ENCODE peak calls at places on chromosomes 12 and 14, in seven cellular contexts. A, Z, M, K, R, Q and U are unnamed samples.

GRCh38 chr14:101173698-101174521 is 270.4 kb upstream of the RTL1 start:
- DNase-seq in A (no peak), R (no peak), K (no peak), Z (no peak), M (no peak), Q (no peak), U (no peak)

GRCh38 chr12:19431407-19432308 is 7.6 kb upstream of the AEBP2 start:
- DNase-seq in R (no peak), M (peak; percentile 90), K (no peak), A (no peak), Z (no peak), Q (no peak), U (no peak)

GRCh38 chr12:9065607-9065856 is 50.2 kb downstream of the A2M start:
- DNase-seq in R (no peak), Z (no peak), K (no peak), M (no peak), Q (no peak), A (no peak), U (no peak)

GRCh38 chr14:24353551-24354529 is 14.0 kb upstream of the RIPK3 start:
- DNase-seq in Z (no peak), R (peak; percentile 67), M (peak; percentile 79), Q (no peak), A (no peak), K (no peak), U (no peak)

GRCh38 chr14:77151918-77152588 is 10.5 kb upstream of the ZDHHC22 start:
- DNase-seq in M (peak; percentile 20), A (no peak), Z (no peak), K (no peak), R (no peak), Q (peak; percentile 28), U (no peak)

GRCh38 chr14:69779088-69779487 is 12.1 kb downstream of the SRSF5 start:
- DNase-seq in A (no peak), Z (no peak), K (no peak), Q (no peak), M (no peak), R (no peak), U (no peak)

GRCh38 chr14:22653012-22653621 is 9.0 kb upstream of the OR6J1 start:
- DNase-seq in M (peak; percentile 67), Z (no peak), K (peak; percentile 85), Q (peak; percentile 73), A (peak; percentile 79), R (peak; percentile 83), U (peak; percentile 66)

GRCh38 chr14:79044894-79045624 is 874.9 kb downstream of the NRXN3 start:
- DNase-seq in K (peak; percentile 6), Q (no peak), A (peak; percentile 17), Z (no peak), M (peak; percentile 98), R (peak; percentile 20), U (no peak)

GRCh38 chr14:70361893-70362292 is 2.4 kb upstream of the COX16 start:
- DNase-seq in A (no peak), M (no peak), R (no peak), K (no peak), Z (no peak), Q (no peak), U (no peak)

GRCh38 chr14:87252103-87252502 is 740.9 kb downstream of the GALC start:
- DNase-seq in R (no peak), M (no peak), A (peak; percentile 13), K (no peak), Z (no peak), Q (no peak), U (no peak)

GRCh38 chr14:71123579-71124135 is 216.4 kb downstream of the PCNX1 start:
- DNase-seq in Z (no peak), Q (no peak), R (no peak), M (no peak), A (no peak), K (no peak), U (no peak)

GRCh38 chr12:81347404-81347803 is 269.5 kb downstream of the ACSS3 start:
- DNase-seq in Q (no peak), K (no peak), Z (no peak), A (no peak), R (no peak), M (no peak), U (no peak)

GRCh38 chr12:89417246-89417977 is 65.1 kb upstream of the DUSP6 start:
- DNase-seq in A (no peak), M (peak; percentile 38), K (no peak), Q (no peak), Z (no peak), R (no peak), U (no peak)

GRCh38 chr14:105322791-105323556 is 8.4 kb downstream of the PACS2 start:
- DNase-seq in Q (no peak), R (no peak), K (no peak), Z (no peak), A (no peak), M (no peak), U (no peak)

GRCh38 chr14:24058951-24059475 is 7.2 kb downstream of the CARMIL3 start:
- DNase-seq in K (no peak), M (no peak), R (no peak), A (no peak), Q (no peak), Z (no peak), U (no peak)

GRCh38 chr12:113850309-113851056 is 115.6 kb downstream of the RBM19 start:
- DNase-seq in A (no peak), Z (no peak), M (no peak), R (no peak), K (no peak), Q (no peak), U (no peak)

GRCh38 chr12:15474766-15475165 is 152.5 kb downstream of the PTPRO start:
- DNase-seq in Q (no peak), M (no peak), K (no peak), A (no peak), Z (no peak), R (no peak), U (no peak)

GRCh38 chr12:47360771-47361388 is 281.1 kb upstream of the AMIGO2 start:
- DNase-seq in Z (no peak), A (no peak), Q (no peak), R (no peak), K (no peak), M (no peak), U (no peak)

GRCh38 chr12:76422154-76422877 is 74.1 kb upstream of the BBS10 start:
- DNase-seq in M (peak; percentile 28), A (no peak), Z (no peak), Q (no peak), K (no peak), R (no peak), U (no peak)

GRCh38 chr12:93879476-93880376 is 202.6 kb downstream of the CRADD start:
- DNase-seq in K (no peak), Q (no peak), R (peak; percentile 15), M (no peak), A (no peak), Z (no peak), U (no peak)

GRCh38 chr12:125093681-125094025 is 28.4 kb downstream of the AACS start:
- DNase-seq in K (no peak), Z (no peak), M (no peak), R (no peak), A (no peak), Q (no peak), U (no peak)

GRCh38 chr14:95045836-95046430 is 111.4 kb downstream of the DICER1 start:
- DNase-seq in M (no peak), Q (no peak), R (no peak), K (no peak), A (no peak), Z (no peak), U (no peak)

GRCh38 chr14:66568220-66568619 is 60.3 kb downstream of the GPHN start:
- DNase-seq in M (no peak), R (no peak), Q (no peak), Z (no peak), K (no peak), A (no peak), U (no peak)

DNA sequence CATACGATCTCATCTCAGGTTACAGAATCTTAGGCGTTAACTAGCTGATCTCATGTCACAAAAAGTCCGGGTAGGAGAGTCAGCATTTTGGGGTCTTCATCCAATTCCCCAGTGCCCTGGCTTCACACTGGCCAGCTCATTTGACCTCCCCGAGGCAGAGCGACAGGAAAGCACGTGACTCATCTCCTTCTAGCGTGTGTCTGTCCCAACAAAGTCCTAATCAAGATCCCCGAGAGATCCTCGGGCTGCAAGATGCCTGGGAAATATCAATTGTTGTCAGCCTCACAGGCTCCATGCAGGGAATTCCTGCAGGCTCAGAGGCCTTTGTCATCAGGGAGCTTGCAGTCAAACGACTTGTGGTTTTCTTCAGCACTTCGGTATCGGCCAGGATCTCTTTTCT is 57.5 kb downstream of the ZNF664 start:
- DNase-seq in A (no peak), Q (no peak), Z (no peak), M (no peak), K (peak; percentile 41), R (no peak), U (no peak)
- H3K27ac ChIP-seq in A (no peak overlapping the region), Q (no peak overlapping the region), Z (no peak overlapping the region), M (no peak overlapping the region), K (no peak overlapping the region), R (no peak overlapping the region), U (no peak overlapping the region)

GRCh38 chr12:132424811-132425210 is 65.1 kb upstream of the FBRSL1 start:
- DNase-seq in A (no peak), M (no peak), Z (no peak), K (no peak), R (no peak), Q (no peak), U (no peak)

GRCh38 chr12:132424118-132424438 is 65.9 kb upstream of the FBRSL1 start:
- DNase-seq in Q (no peak), R (no peak), K (peak; percentile 91), Z (no peak), M (no peak), A (no peak), U (no peak)

GRCh38 chr12:132419612-132420237 is 70.2 kb upstream of the FBRSL1 start:
- DNase-seq in R (no peak), Z (no peak), A (no peak), M (no peak), Q (no peak), K (peak; percentile 65), U (no peak)

GRCh38 chr12:132423251-132424117 is 66.5 kb upstream of the FBRSL1 start:
- DNase-seq in A (no peak), Q (no peak), Z (no peak), R (no peak), M (no peak), K (peak; percentile 70), U (no peak)

GRCh38 chr12:132422057-132423043 is 67.6 kb upstream of the FBRSL1 start:
- DNase-seq in R (no peak), Z (no peak), A (no peak), K (peak; percentile 50), M (no peak), Q (no peak), U (no peak)
- TF ChIP-seq CTCF in R (no peak), Z (no peak), A (no peak), K (peak; percentile 44), M (no peak), Q (no peak), U (no peak)

GRCh38 chr12:120196363-120196762 is 1.8 kb upstream of the GCN1 start:
- DNase-seq in K (no peak), M (no peak), A (no peak), Z (no peak), Q (no peak), R (no peak), U (no peak)
- H3K4me1 ChIP-seq in K (peaks cover 21% of the 10 kb centered on the region), M (peaks cover 55% of the 10 kb centered on the region), A (peaks cover 77% of the 10 kb centered on the region), Z (peaks cover 28% of the 10 kb centered on the region), Q (peaks cover 23% of the 10 kb centered on the region), R (peaks cover 11% of the 10 kb centered on the region), U (peaks cover 29% of the 10 kb centered on the region)

DNA sequence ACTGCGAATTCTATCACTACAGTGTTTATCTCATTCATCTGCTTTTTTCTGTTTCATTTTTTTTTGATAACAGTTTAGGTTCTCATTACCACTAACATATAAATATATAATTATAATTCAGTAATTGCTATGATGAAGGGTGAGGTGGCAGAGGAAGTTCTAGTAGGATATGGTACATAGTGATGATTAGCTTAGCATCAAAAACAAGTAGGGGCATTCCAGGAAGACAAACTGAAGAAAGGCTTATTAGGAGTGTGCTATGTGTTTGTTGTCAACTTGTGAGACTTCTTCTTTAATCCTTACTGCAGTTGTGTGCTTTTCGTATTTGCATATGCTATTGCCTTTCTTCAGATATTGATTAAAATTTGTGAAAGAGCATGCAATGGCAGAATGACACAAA is 20.6 kb downstream of the FUT8 start:
- DNase-seq in M (no peak), Q (no peak), Z (no peak), R (no peak), K (no peak), A (no peak), U (no peak)
- H3K27ac ChIP-seq in M (no peak overlapping the region), Q (no peak overlapping the region), Z (no peak overlapping the region), R (no peak overlapping the region), K (peak overlapping the region; percentile 13), A (no peak overlapping the region), U (no peak overlapping the region)